ENCODE peak calls at places on chromosomes 3 and 15, in six cellular contexts. One of them, this sample, is unnamed.

GRCh38 chr3:20405731-20406130 is 219.7 kb upstream of the SGO1 start:
- DNase-seq in CD4-positive, CD25-positive, alpha-beta regulatory T cell: no peak
- DNase-seq in mesendoderm: no peak
- DNase-seq in Panc1: no peak
- DNase-seq in CD8-positive, alpha-beta memory T cell: no peak
- DNase-seq in heart left ventricle: no peak
- DNase-seq in this sample: no peak

GRCh38 chr3:66297260-66297863 is 76.6 kb downstream of the SLC25A26 start:
- DNase-seq in CD4-positive, CD25-positive, alpha-beta regulatory T cell: no peak
- DNase-seq in mesendoderm: no peak
- DNase-seq in Panc1: no peak
- DNase-seq in CD8-positive, alpha-beta memory T cell: no peak
- DNase-seq in heart left ventricle: no peak
- DNase-seq in this sample: no peak

GRCh38 chr3:102096066-102096465 is 246.8 kb downstream of the NFKBIZ start:
- DNase-seq in CD4-positive, CD25-positive, alpha-beta regulatory T cell: no peak
- DNase-seq in mesendoderm: no peak
- DNase-seq in Panc1: no peak
- DNase-seq in CD8-positive, alpha-beta memory T cell: no peak
- DNase-seq in heart left ventricle: no peak
- DNase-seq in this sample: no peak

GRCh38 chr3:30538787-30539186 is 67.6 kb upstream of the TGFBR2 start:
- DNase-seq in CD4-positive, CD25-positive, alpha-beta regulatory T cell: no peak
- DNase-seq in mesendoderm: peak
- DNase-seq in Panc1: no peak
- DNase-seq in CD8-positive, alpha-beta memory T cell: no peak
- DNase-seq in heart left ventricle: no peak
- DNase-seq in this sample: no peak

GRCh38 chr3:3069723-3070122 is 40.5 kb downstream of the IL5RA start:
- DNase-seq in CD4-positive, CD25-positive, alpha-beta regulatory T cell: no peak
- DNase-seq in mesendoderm: no peak
- DNase-seq in Panc1: no peak
- DNase-seq in CD8-positive, alpha-beta memory T cell: no peak
- DNase-seq in heart left ventricle: no peak
- DNase-seq in this sample: no peak

GRCh38 chr3:159039286-159039685 is 237.4 kb downstream of the MFSD1 start:
- DNase-seq in CD4-positive, CD25-positive, alpha-beta regulatory T cell: no peak
- DNase-seq in mesendoderm: no peak
- DNase-seq in Panc1: no peak
- DNase-seq in CD8-positive, alpha-beta memory T cell: no peak
- DNase-seq in heart left ventricle: no peak
- DNase-seq in this sample: no peak

GRCh38 chr3:132592211-132592610 is 4.9 kb upstream of the ACKR4 start:
- DNase-seq in CD4-positive, CD25-positive, alpha-beta regulatory T cell: no peak
- DNase-seq in mesendoderm: no peak
- DNase-seq in Panc1: no peak
- DNase-seq in CD8-positive, alpha-beta memory T cell: no peak
- DNase-seq in heart left ventricle: no peak
- DNase-seq in this sample: no peak

GRCh38 chr3:141796436-141797166 is 33.4 kb downstream of the GRK7 start:
- DNase-seq in CD4-positive, CD25-positive, alpha-beta regulatory T cell: peak
- DNase-seq in mesendoderm: peak
- DNase-seq in Panc1: no peak
- DNase-seq in CD8-positive, alpha-beta memory T cell: peak
- DNase-seq in heart left ventricle: no peak
- DNase-seq in this sample: peak

GRCh38 chr3:100209948-100210776 is 50.6 kb upstream of the TBC1D23 start:
- DNase-seq in CD4-positive, CD25-positive, alpha-beta regulatory T cell: no peak
- DNase-seq in mesendoderm: no peak
- DNase-seq in Panc1: no peak
- DNase-seq in CD8-positive, alpha-beta memory T cell: peak
- DNase-seq in heart left ventricle: no peak
- DNase-seq in this sample: no peak

GRCh38 chr3:42712716-42713372 is 10.2 kb upstream of the HHATL start:
- DNase-seq in CD4-positive, CD25-positive, alpha-beta regulatory T cell: no peak
- DNase-seq in mesendoderm: no peak
- DNase-seq in Panc1: no peak
- DNase-seq in CD8-positive, alpha-beta memory T cell: no peak
- DNase-seq in heart left ventricle: no peak
- DNase-seq in this sample: no peak

GRCh38 chr3:189260556-189261493 is 89.1 kb downstream of the TPRG1 start:
- DNase-seq in CD4-positive, CD25-positive, alpha-beta regulatory T cell: no peak
- DNase-seq in mesendoderm: no peak
- DNase-seq in Panc1: no peak
- DNase-seq in CD8-positive, alpha-beta memory T cell: no peak
- DNase-seq in heart left ventricle: peak
- DNase-seq in this sample: no peak

GRCh38 chr3:125300416-125300815 is 74.7 kb downstream of the ZNF148 start:
- DNase-seq in CD4-positive, CD25-positive, alpha-beta regulatory T cell: no peak
- DNase-seq in mesendoderm: no peak
- DNase-seq in Panc1: no peak
- DNase-seq in CD8-positive, alpha-beta memory T cell: no peak
- DNase-seq in heart left ventricle: no peak
- DNase-seq in this sample: no peak

GRCh38 chr15:72722071-72722696 is 36.2 kb downstream of the BBS4 start:
- DNase-seq in CD4-positive, CD25-positive, alpha-beta regulatory T cell: peak
- DNase-seq in mesendoderm: peak
- DNase-seq in Panc1: peak
- DNase-seq in CD8-positive, alpha-beta memory T cell: peak
- DNase-seq in heart left ventricle: peak
- DNase-seq in this sample: peak

GRCh38 chr3:185365281-185366211 is 2.6 kb downstream of the MAP3K13 start:
- DNase-seq in CD4-positive, CD25-positive, alpha-beta regulatory T cell: no peak
- DNase-seq in mesendoderm: no peak
- DNase-seq in Panc1: no peak
- DNase-seq in CD8-positive, alpha-beta memory T cell: no peak
- DNase-seq in heart left ventricle: no peak
- DNase-seq in this sample: no peak

GRCh38 chr3:142223282-142223681 is 2.1 kb downstream of the GK5 start:
- DNase-seq in CD4-positive, CD25-positive, alpha-beta regulatory T cell: no peak
- DNase-seq in mesendoderm: no peak
- DNase-seq in Panc1: no peak
- DNase-seq in CD8-positive, alpha-beta memory T cell: no peak
- DNase-seq in heart left ventricle: no peak
- DNase-seq in this sample: no peak

GRCh38 chr3:143171141-143171651 is 51.6 kb downstream of the CHST2 start:
- DNase-seq in CD4-positive, CD25-positive, alpha-beta regulatory T cell: no peak
- DNase-seq in mesendoderm: no peak
- DNase-seq in Panc1: no peak
- DNase-seq in CD8-positive, alpha-beta memory T cell: peak
- DNase-seq in heart left ventricle: no peak
- DNase-seq in this sample: no peak

GRCh38 chr15:26157081-26157480 is 294.0 kb upstream of the ATP10A start:
- DNase-seq in CD4-positive, CD25-positive, alpha-beta regulatory T cell: no peak
- DNase-seq in mesendoderm: no peak
- DNase-seq in Panc1: no peak
- DNase-seq in CD8-positive, alpha-beta memory T cell: no peak
- DNase-seq in heart left ventricle: no peak
- DNase-seq in this sample: no peak

This sample was measured in endodermal cell.